ENCODE peak calls at places on chromosomes 6 and 20, in five cellular contexts. One of them, this sample, is unnamed.

GRCh38 chr20:54134445-54135220 is 39.2 kb downstream of the CYP24A1 start:
- DNase-seq in A549: no peak
- DNase-seq in WTC11: no peak
- DNase-seq in GM12878: no peak
- DNase-seq in K562: no peak
- DNase-seq in this sample: peak; percentile 85

GRCh38 chr6:166567813-166568212 is 18.7 kb downstream of the RAMACL start:
- DNase-seq in A549: no peak
- DNase-seq in WTC11: no peak
- DNase-seq in GM12878: no peak
- DNase-seq in K562: no peak
- DNase-seq in this sample: no peak

GRCh38 chr20:1803216-1804128 is 91.7 kb upstream of the SIRPA start:
- DNase-seq in A549: no peak
- DNase-seq in WTC11: peak; percentile 78
- DNase-seq in GM12878: no peak
- DNase-seq in K562: no peak
- DNase-seq in this sample: no peak

GRCh38 chr20:19440660-19441527 is 228.5 kb downstream of the SLC24A3 start:
- DNase-seq in A549: no peak
- DNase-seq in WTC11: no peak
- DNase-seq in GM12878: no peak
- DNase-seq in K562: no peak
- DNase-seq in this sample: no peak

GRCh38 chr6:148307400-148307799 is 35.2 kb upstream of the SASH1 start:
- DNase-seq in A549: no peak
- DNase-seq in WTC11: no peak
- DNase-seq in GM12878: no peak
- DNase-seq in K562: no peak
- DNase-seq in this sample: no peak

GRCh38 chr6:42702200-42702599 is 20.2 kb downstream of the PRPH2 start:
- DNase-seq in A549: no peak
- DNase-seq in WTC11: no peak
- DNase-seq in GM12878: no peak
- DNase-seq in K562: no peak
- DNase-seq in this sample: peak; percentile 27

GRCh38 chr6:122789078-122789861 is at the start of gene SMPDL3A:
- DNase-seq in A549: peak; percentile 41
- DNase-seq in WTC11: peak; percentile 81
- DNase-seq in GM12878: no peak
- DNase-seq in K562: peak; percentile 63
- DNase-seq in this sample: peak; percentile 76

GRCh38 chr6:28885149-28885738 is 38.5 kb downstream of the TRIM27 start:
- DNase-seq in A549: no peak
- DNase-seq in WTC11: no peak
- DNase-seq in GM12878: no peak
- DNase-seq in K562: no peak
- DNase-seq in this sample: peak; percentile 48

GRCh38 chr20:20699144-20699543 is 13.3 kb downstream of the RALGAPA2 start:
- DNase-seq in A549: no peak
- DNase-seq in WTC11: no peak
- DNase-seq in GM12878: no peak
- DNase-seq in K562: no peak
- DNase-seq in this sample: peak; percentile 95

GRCh38 chr20:12354725-12355124 is 437.0 kb downstream of the BTBD3 start:
- DNase-seq in A549: no peak
- DNase-seq in WTC11: no peak
- DNase-seq in GM12878: no peak
- DNase-seq in K562: no peak
- DNase-seq in this sample: no peak

GRCh38 chr20:7859371-7859802 is 80.9 kb downstream of the HAO1 start:
- DNase-seq in A549: no peak
- DNase-seq in WTC11: peak; percentile 17
- DNase-seq in GM12878: peak; percentile 8
- DNase-seq in K562: peak; percentile 5
- DNase-seq in this sample: peak; percentile 47

GRCh38 chr6:25337431-25337830 is 58.3 kb downstream of the CARMIL1 start:
- DNase-seq in A549: no peak
- DNase-seq in WTC11: no peak
- DNase-seq in GM12878: no peak
- DNase-seq in K562: no peak
- DNase-seq in this sample: no peak

GRCh38 chr6:146928503-146928902 is 275.7 kb upstream of the STXBP5 start:
- DNase-seq in A549: no peak
- DNase-seq in WTC11: no peak
- DNase-seq in GM12878: no peak
- DNase-seq in K562: no peak
- DNase-seq in this sample: no peak

GRCh38 chr6:155765275-155766194 is 309.9 kb upstream of the NOX3 start:
- DNase-seq in A549: no peak
- DNase-seq in WTC11: no peak
- DNase-seq in GM12878: no peak
- DNase-seq in K562: no peak
- DNase-seq in this sample: peak; percentile 12

GRCh38 chr6:134170844-134171243 is 118.4 kb upstream of the SLC2A12 start:
- DNase-seq in A549: no peak
- DNase-seq in WTC11: no peak
- DNase-seq in GM12878: no peak
- DNase-seq in K562: no peak
- DNase-seq in this sample: no peak

GRCh38 chr6:117555882-117556498 is 46.3 kb downstream of the GOPC start:
- DNase-seq in A549: no peak
- DNase-seq in WTC11: peak; percentile 38
- DNase-seq in GM12878: no peak
- DNase-seq in K562: no peak
- DNase-seq in this sample: peak; percentile 27

GRCh38 chr20:59696476-59696875 is 92.1 kb downstream of the PHACTR3 start:
- DNase-seq in A549: no peak
- DNase-seq in WTC11: no peak
- DNase-seq in GM12878: no peak
- DNase-seq in K562: no peak
- DNase-seq in this sample: no peak

GRCh38 chr20:38466171-38466570 is 6.5 kb upstream of the RALGAPB start:
- DNase-seq in A549: no peak
- DNase-seq in WTC11: no peak
- DNase-seq in GM12878: no peak
- DNase-seq in K562: no peak
- DNase-seq in this sample: no peak

GRCh38 chr20:48489656-48490055 is 338.1 kb downstream of the PREX1 start:
- DNase-seq in A549: no peak
- DNase-seq in WTC11: no peak
- DNase-seq in GM12878: no peak
- DNase-seq in K562: no peak
- DNase-seq in this sample: no peak

GRCh38 chr6:139338845-139339244 is 35.6 kb downstream of the CITED2 start:
- DNase-seq in A549: no peak
- DNase-seq in WTC11: no peak
- DNase-seq in GM12878: no peak
- DNase-seq in K562: no peak
- DNase-seq in this sample: no peak

GRCh38 chr20:59403962-59404314 is 103.5 kb downstream of the EDN3 start:
- DNase-seq in A549: no peak
- DNase-seq in WTC11: no peak
- DNase-seq in GM12878: no peak
- DNase-seq in K562: no peak
- DNase-seq in this sample: no peak

DNA sequence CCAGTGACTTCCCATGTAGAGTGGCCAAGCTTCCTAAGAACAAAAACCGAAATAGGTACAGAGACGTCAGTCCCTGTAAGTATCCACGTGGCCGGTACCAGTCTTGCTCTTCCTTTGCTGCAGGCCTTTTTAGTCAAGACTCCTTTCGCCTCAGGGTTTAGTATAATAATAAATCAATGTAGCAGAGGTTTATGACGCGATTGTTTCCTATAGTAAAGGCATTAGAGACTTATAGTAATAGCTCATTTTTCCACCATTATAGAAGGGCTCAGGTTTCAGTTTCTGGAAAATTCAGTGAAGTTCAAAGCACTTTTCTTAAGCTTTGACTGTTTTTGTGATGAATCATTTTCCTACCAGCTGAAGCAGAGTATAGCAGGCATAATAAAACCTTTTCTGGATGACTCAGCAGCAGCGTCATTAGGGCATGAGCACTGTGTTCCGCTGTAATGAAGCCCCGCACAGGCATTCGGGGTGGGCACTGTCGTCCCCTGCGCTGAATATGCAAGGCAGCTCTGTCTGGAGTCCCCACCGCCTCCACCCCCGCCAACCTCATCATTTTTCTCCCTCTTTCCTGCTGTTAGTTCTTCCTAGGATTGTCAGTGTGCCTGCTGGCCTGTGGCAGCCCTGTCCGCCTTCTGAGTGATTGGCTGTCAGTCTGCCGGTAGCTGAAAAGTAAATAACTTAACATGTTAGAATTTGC is 51.3 kb downstream of the PTPN1 start:
- DNase-seq in A549: peak; percentile 75
- DNase-seq in WTC11: no peak
- DNase-seq in GM12878: no peak
- DNase-seq in K562: no peak
- DNase-seq in this sample: no peak
- TF ChIP-seq ESRRA in A549: no peak
- TF ChIP-seq ESRRA in WTC11: no peak
- TF ChIP-seq ESRRA in GM12878: no peak
- TF ChIP-seq ESRRA in K562: no peak
- TF ChIP-seq ESRRA in this sample: no peak

DNA sequence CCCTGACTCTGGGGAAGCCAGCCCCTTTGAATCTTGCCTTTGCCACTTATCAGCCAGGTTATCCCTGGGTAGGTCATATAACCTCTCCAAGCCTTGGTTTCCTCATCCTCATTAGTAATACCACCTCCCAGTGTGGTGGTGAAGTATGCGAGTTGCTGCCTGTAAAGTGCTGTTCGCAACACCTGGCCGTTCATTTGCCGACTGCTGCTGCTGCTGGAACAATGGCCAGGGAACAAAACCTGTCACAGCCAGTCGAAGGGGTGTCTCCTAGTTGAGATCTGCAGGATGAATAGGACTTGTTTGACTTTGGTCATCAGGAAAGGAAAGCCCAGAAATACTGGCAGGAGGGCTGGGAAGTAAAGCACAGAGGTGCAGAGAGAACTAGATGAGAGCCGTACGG is 6.1 kb downstream of the MANBAL start:
- DNase-seq in A549: peak; percentile 25
- DNase-seq in WTC11: no peak
- DNase-seq in GM12878: no peak
- DNase-seq in K562: no peak
- DNase-seq in this sample: no peak
- TF ChIP-seq ESRRA in A549: no peak
- TF ChIP-seq ESRRA in WTC11: no peak
- TF ChIP-seq ESRRA in GM12878: no peak
- TF ChIP-seq ESRRA in K562: no peak
- TF ChIP-seq ESRRA in this sample: no peak

GRCh38 chr6:27263886-27264285 is 16.4 kb downstream of the PRSS16 start:
- DNase-seq in A549: no peak
- DNase-seq in WTC11: no peak
- DNase-seq in GM12878: no peak
- DNase-seq in K562: no peak
- DNase-seq in this sample: no peak
- TF ChIP-seq ESRRA in A549: no peak
- TF ChIP-seq ESRRA in WTC11: no peak
- TF ChIP-seq ESRRA in GM12878: no peak
- TF ChIP-seq ESRRA in K562: no peak
- TF ChIP-seq ESRRA in this sample: no peak

GRCh38 chr6:27476090-27476489 is 3.2 kb upstream of the ZNF184 start:
- DNase-seq in A549: no peak
- DNase-seq in WTC11: no peak
- DNase-seq in GM12878: no peak
- DNase-seq in K562: no peak
- DNase-seq in this sample: no peak

GRCh38 chr6:27477318-27478013 is 4.6 kb upstream of the ZNF184 start:
- DNase-seq in A549: no peak
- DNase-seq in WTC11: no peak
- DNase-seq in GM12878: no peak
- DNase-seq in K562: no peak
- DNase-seq in this sample: no peak

GRCh38 chr6:27478141-27478705 is 5.3 kb upstream of the ZNF184 start:
- DNase-seq in A549: no peak
- DNase-seq in WTC11: no peak
- DNase-seq in GM12878: no peak
- DNase-seq in K562: peak; percentile 38
- DNase-seq in this sample: no peak

GRCh38 chr6:27479319-27480182 is 6.6 kb upstream of the ZNF184 start:
- DNase-seq in A549: peak; percentile 40
- DNase-seq in WTC11: peak; percentile 77
- DNase-seq in GM12878: peak; percentile 97
- DNase-seq in K562: peak; percentile 71
- DNase-seq in this sample: peak; percentile 85

DNA sequence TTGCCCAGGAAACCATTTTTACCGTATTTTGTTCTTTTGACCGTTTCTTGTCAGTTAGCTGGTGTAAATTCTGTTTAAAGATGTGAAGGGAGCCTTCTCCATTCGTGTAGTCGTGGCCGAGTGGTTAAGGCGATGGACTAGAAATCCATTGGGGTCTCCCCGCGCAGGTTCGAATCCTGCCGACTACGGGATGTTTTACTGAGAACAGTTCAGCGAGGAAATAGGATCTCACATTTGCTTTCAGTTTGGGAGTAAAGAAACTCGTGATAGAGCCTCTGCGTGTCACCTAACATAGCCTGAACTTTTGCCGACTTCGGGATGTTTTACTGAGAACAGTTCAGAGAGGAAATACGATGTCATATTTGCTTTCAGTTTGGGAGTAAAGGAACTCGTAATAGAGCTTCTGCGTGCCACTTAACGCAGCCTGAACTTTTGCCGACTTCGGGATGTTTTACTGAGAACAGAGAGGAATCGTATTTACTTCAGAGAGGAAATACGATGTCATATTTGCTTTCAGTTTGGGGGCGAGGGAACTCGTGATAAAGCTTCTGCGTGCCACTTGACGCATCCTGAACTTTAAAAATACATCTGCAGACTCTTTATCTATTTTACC is 5.9 kb upstream of the ZNF184 start:
- DNase-seq in A549: peak; percentile 66
- DNase-seq in WTC11: peak; percentile 93
- DNase-seq in GM12878: peak; percentile 81
- DNase-seq in K562: peak; percentile 83
- DNase-seq in this sample: peak; percentile 87
- TF ChIP-seq ESRRA in A549: no peak
- TF ChIP-seq ESRRA in WTC11: no peak
- TF ChIP-seq ESRRA in GM12878: no peak
- TF ChIP-seq ESRRA in K562: no peak
- TF ChIP-seq ESRRA in this sample: no peak

GRCh38 chr6:106694343-106694742 is 65.0 kb downstream of the QRSL1 start:
- DNase-seq in A549: no peak
- DNase-seq in WTC11: no peak
- DNase-seq in GM12878: no peak
- DNase-seq in K562: no peak
- DNase-seq in this sample: no peak
- TF ChIP-seq ESRRA in A549: no peak
- TF ChIP-seq ESRRA in WTC11: no peak
- TF ChIP-seq ESRRA in GM12878: no peak
- TF ChIP-seq ESRRA in K562: no peak
- TF ChIP-seq ESRRA in this sample: no peak